ENCODE peak calls at places on chromosomes 3 and 15, in eight cellular contexts. N is astrocyte of the cerebellum, H is HS-5, U is NCI-H1436, M is Kasumi-1, K is G401, R is KG1, C is T-helper 9 cell. G is an unnamed sample.

GRCh38 chr15:63971427-63971805 is 74.9 kb downstream of the DAPK2 start:
- DNase-seq in M (no peak), C (peak; percentile 35), U (no peak), N (no peak), H (no peak), R (no peak), K (no peak), G (no peak)

GRCh38 chr15:57384816-57385215 is 8.5 kb downstream of the CGNL1 start:
- DNase-seq in H (no peak), K (no peak), M (no peak), U (no peak), N (no peak), C (no peak), R (no peak), G (no peak)

GRCh38 chr3:72100626-72101187 is 315.8 kb upstream of the PROK2 start:
- DNase-seq in N (no peak), M (peak; percentile 67), C (peak; percentile 71), R (peak; percentile 96), U (peak; percentile 73), H (peak; percentile 10), K (peak; percentile 18), G (peak; percentile 7)

GRCh38 chr3:4565806-4566501 is 72.8 kb downstream of the ITPR1 start:
- DNase-seq in R (no peak), N (no peak), M (no peak), K (no peak), C (no peak), U (no peak), H (no peak), G (no peak)

GRCh38 chr3:194203482-194204035 is 67.6 kb downstream of the HES1 start:
- DNase-seq in C (no peak), K (no peak), U (peak; percentile 79), M (peak; percentile 30), H (no peak), N (no peak), R (no peak), G (no peak)

GRCh38 chr15:95146476-95146875 is 915.1 kb downstream of the MCTP2 start:
- DNase-seq in N (no peak), K (peak; percentile 74), H (no peak), C (no peak), M (no peak), R (no peak), U (no peak), G (no peak)

GRCh38 chr3:188348445-188349244 is 194.7 kb downstream of the LPP start:
- DNase-seq in M (no peak), C (no peak), R (no peak), U (no peak), K (peak; percentile 35), N (peak; percentile 93), H (peak; percentile 92), G (peak; percentile 97)

GRCh38 chr15:74393423-74393822 is 26.0 kb upstream of the CYP11A1 start:
- DNase-seq in N (no peak), M (no peak), U (no peak), K (no peak), R (no peak), C (no peak), H (no peak), G (no peak)

GRCh38 chr15:67542462-67543347 is at the start of gene MAP2K5:
- DNase-seq in M (peak; percentile 59), C (peak; percentile 79), N (no peak), R (peak; percentile 47), K (peak; percentile 82), U (peak; percentile 67), H (no peak), G (peak; percentile 37)

GRCh38 chr3:39631136-39631535 is 163.7 kb downstream of the MOBP start:
- DNase-seq in U (no peak), R (no peak), K (no peak), M (no peak), C (no peak), N (no peak), H (no peak), G (no peak)

GRCh38 chr15:83436513-83437158 is 10.5 kb upstream of the SH3GL3 start:
- DNase-seq in M (peak; percentile 52), U (no peak), R (no peak), H (no peak), C (no peak), N (peak; percentile 54), K (peak; percentile 26), G (peak; percentile 73)

GRCh38 chr3:107600784-107601183 is 78.0 kb downstream of the BBX start:
- DNase-seq in C (no peak), U (no peak), M (peak; percentile 23), N (no peak), K (no peak), R (no peak), H (no peak), G (no peak)

GRCh38 chr3:141486416-141486734 is 452 bp upstream of the RASA2 start:
- DNase-seq in U (no peak), H (peak; percentile 56), N (no peak), C (no peak), R (no peak), K (no peak), M (peak; percentile 51), G (peak; percentile 78)

GRCh38 chr3:30743086-30743619 is 136.8 kb downstream of the TGFBR2 start:
- DNase-seq in N (no peak), R (no peak), U (no peak), C (no peak), M (no peak), K (no peak), H (no peak), G (no peak)

GRCh38 chr3:123385072-123385471 is 63.8 kb downstream of the ADCY5 start:
- DNase-seq in M (no peak), K (no peak), U (no peak), N (no peak), H (no peak), R (no peak), C (no peak), G (no peak)

GRCh38 chr15:52208306-52208946 is 17.2 kb upstream of the GNB5 start:
- DNase-seq in K (peak; percentile 70), M (peak; percentile 82), C (peak; percentile 64), U (peak; percentile 54), R (peak; percentile 17), N (peak; percentile 20), H (peak; percentile 26), G (peak; percentile 35)

GRCh38 chr3:32313723-32314473 is 75.4 kb downstream of the CMTM8 start:
- DNase-seq in K (peak; percentile 33), N (no peak), M (peak; percentile 18), R (no peak), H (peak; percentile 33), U (no peak), C (no peak), G (peak; percentile 70)

GRCh38 chr3:105173972-105174371 is 192.7 kb upstream of the ALCAM start:
- DNase-seq in R (no peak), C (no peak), M (no peak), N (no peak), U (no peak), H (no peak), K (no peak), G (no peak)

GRCh38 chr3:53865732-53866499 is 16.0 kb downstream of the ACTR8 start:
- DNase-seq in M (no peak), C (no peak), R (no peak), U (no peak), N (no peak), K (no peak), H (no peak), G (no peak)

GRCh38 chr3:36540898-36541518 is 160.7 kb downstream of the STAC start:
- DNase-seq in M (peak; percentile 43), K (peak; percentile 15), R (no peak), U (no peak), C (no peak), N (peak; percentile 31), H (no peak), G (no peak)

GRCh38 chr15:39804026-39804425 is 21.4 kb upstream of the FSIP1 start:
- DNase-seq in U (no peak), C (no peak), N (no peak), R (no peak), K (no peak), M (no peak), H (no peak), G (peak; percentile 94)

GRCh38 chr3:38110314-38111050 is 26.4 kb downstream of the ACAA1 start:
- DNase-seq in N (no peak), M (no peak), K (no peak), R (no peak), C (no peak), U (no peak), H (no peak), G (no peak)

GRCh38 chr3:11564577-11565001 is 79.1 kb downstream of the VGLL4 start:
- DNase-seq in M (no peak), H (no peak), N (no peak), K (no peak), U (no peak), R (no peak), C (no peak), G (no peak)

GRCh38 chr3:195030791-195031321 is 240.1 kb downstream of the XXYLT1 start:
- DNase-seq in N (no peak), H (no peak), K (no peak), R (no peak), C (no peak), M (no peak), U (no peak), G (peak; percentile 91)

GRCh38 chr15:40097968-40098476 is 10.7 kb downstream of the BMF start:
- DNase-seq in H (no peak), K (no peak), R (no peak), C (no peak), U (no peak), M (no peak), N (no peak), G (no peak)

GRCh38 chr3:23055733-23056376 is 147.3 kb upstream of the UBE2E2 start:
- DNase-seq in C (no peak), U (no peak), K (no peak), R (no peak), H (peak; percentile 74), M (no peak), N (peak; percentile 83), G (peak; percentile 88)

GRCh38 chr3:30934208-30934550 is 39.7 kb upstream of the GADL1 start:
- DNase-seq in H (no peak), K (peak; percentile 6), U (no peak), N (peak; percentile 48), R (peak; percentile 48), M (peak; percentile 31), C (no peak), G (peak; percentile 13)

GRCh38 chr15:67148196-67148701 is 82.8 kb downstream of the SMAD3 start:
- DNase-seq in N (no peak), M (peak; percentile 75), K (no peak), R (peak; percentile 43), U (no peak), H (no peak), C (no peak), G (no peak)

GRCh38 chr15:66951531-66951930 is 113.9 kb upstream of the SMAD3 start:
- DNase-seq in K (no peak), R (no peak), C (no peak), N (no peak), H (no peak), U (no peak), M (no peak), G (no peak)

GRCh38 chr3:129688310-129688895 is 81.9 kb upstream of the PLXND1 start:
- DNase-seq in U (peak; percentile 75), C (no peak), K (peak; percentile 91), N (peak; percentile 55), M (no peak), R (no peak), H (no peak), G (no peak)

GRCh38 chr3:33215739-33216138 is 2.9 kb downstream of the SUSD5 start:
- DNase-seq in N (no peak), U (no peak), R (no peak), H (no peak), M (no peak), C (no peak), K (no peak), G (no peak)

GRCh38 chr3:188472331-188472730 is 318.4 kb downstream of the LPP start:
- DNase-seq in U (no peak), K (peak; percentile 27), H (no peak), N (no peak), C (no peak), R (no peak), M (no peak), G (no peak)

GRCh38 chr15:73956276-73957086 is 30.2 kb downstream of the LOXL1 start:
- DNase-seq in H (peak; percentile 86), M (no peak), U (no peak), R (no peak), N (peak; percentile 84), K (no peak), C (no peak), G (no peak)

GRCh38 chr3:113698891-113699465 is 2.5 kb upstream of the USF3 start:
- DNase-seq in M (no peak), N (no peak), K (peak; percentile 54), U (no peak), R (no peak), H (no peak), C (no peak), G (no peak)

G was measured in foreskin keratinocyte.